ENCODE peak calls at places on chromosomes 7 and 10, in six cellular contexts. U is activated naive CD4-positive, alpha-beta T cell; I is NCI-H526 treated with DMSO at 0.1 percent for 48 hours; O is iris pigment epithelial cell; R is A172; M is ureter. D is an unnamed sample.

GRCh38 chr7:92837214-92837749 is 909 bp upstream of the CDK6 start:
- DNase-seq in U (no peak), I (no peak), O (no peak), R (no peak), M (no peak), D (no peak)

GRCh38 chr7:53947670-53948226 is 594.4 kb upstream of the VSTM2A start:
- DNase-seq in U (no peak), I (no peak), O (no peak), R (no peak), M (no peak), D (no peak)

GRCh38 chr10:96357038-96357620 is 1.7 kb downstream of the OPALIN start:
- DNase-seq in U (no peak), I (no peak), O (no peak), R (no peak), M (no peak), D (no peak)

GRCh38 chr7:120550494-120551048 is 277.6 kb downstream of the KCND2 start:
- DNase-seq in U (no peak), I (peak), O (peak), R (no peak), M (no peak), D (no peak)

GRCh38 chr7:98354511-98355249 is 46.2 kb downstream of the BAIAP2L1 start:
- DNase-seq in U (no peak), I (no peak), O (peak), R (peak), M (peak), D (no peak)

GRCh38 chr10:51521605-51522004 is 177.8 kb downstream of the CSTF2T start:
- DNase-seq in U (no peak), I (no peak), O (no peak), R (no peak), M (no peak), D (no peak)

GRCh38 chr10:73891585-73891984 is 17.2 kb upstream of the CAMK2G start:
- DNase-seq in U (no peak), I (no peak), O (no peak), R (no peak), M (no peak), D (no peak)

GRCh38 chr10:122878799-122879338 is 512 bp downstream of the FAM24B start:
- DNase-seq in U (no peak), I (no peak), O (peak), R (no peak), M (no peak), D (no peak)

GRCh38 chr10:62614389-62615157 is 189.9 kb upstream of the ADO start:
- DNase-seq in U (no peak), I (no peak), O (peak), R (peak), M (no peak), D (no peak)

GRCh38 chr10:43123361-43124093 is 14.7 kb upstream of the CSGALNACT2 start:
- DNase-seq in U (no peak), I (no peak), O (no peak), R (no peak), M (peak), D (no peak)

GRCh38 chr10:22997102-22997501 is 69.2 kb downstream of the ARMC3 start:
- DNase-seq in U (no peak), I (no peak), O (peak), R (peak), M (no peak), D (no peak)

GRCh38 chr7:100191775-100192174 is 14.1 kb downstream of the STAG3 start:
- DNase-seq in U (no peak), I (no peak), O (peak), R (no peak), M (no peak), D (no peak)

GRCh38 chr7:43905954-43906326 is 456 bp downstream of the URGCP start:
- DNase-seq in U (no peak), I (peak), O (peak), R (peak), M (peak), D (no peak)

GRCh38 chr10:30629653-30630052 is at the start of gene LYZL2:
- DNase-seq in U (no peak), I (no peak), O (no peak), R (no peak), M (no peak), D (no peak)

GRCh38 chr7:151745090-151745638 is 131.8 kb downstream of the PRKAG2 start:
- DNase-seq in U (no peak), I (no peak), O (peak), R (peak), M (no peak), D (no peak)

GRCh38 chr10:132225849-132226205 is 39.1 kb downstream of the DPYSL4 start:
- DNase-seq in U (no peak), I (no peak), O (no peak), R (no peak), M (no peak), D (no peak)

GRCh38 chr10:60654813-60655464 is 123.3 kb upstream of the CDK1 start:
- DNase-seq in U (no peak), I (no peak), O (peak), R (peak), M (no peak), D (no peak)

GRCh38 chr10:111560042-111560441 is 483.2 kb downstream of the ADRA2A start:
- DNase-seq in U (no peak), I (no peak), O (no peak), R (no peak), M (no peak), D (no peak)

GRCh38 chr7:151808296-151809155 is 68.4 kb downstream of the PRKAG2 start:
- DNase-seq in U (no peak), I (no peak), O (no peak), R (peak), M (no peak), D (no peak)

GRCh38 chr10:29163746-29164145 is 125.1 kb upstream of the LYZL1 start:
- DNase-seq in U (no peak), I (no peak), O (peak), R (peak), M (no peak), D (no peak)

GRCh38 chr10:125014086-125014830 is 72.3 kb downstream of the ZRANB1 start:
- DNase-seq in U (no peak), I (no peak), O (no peak), R (no peak), M (no peak), D (no peak)

GRCh38 chr10:492896-493295 is 196.6 kb downstream of the DIP2C start:
- DNase-seq in U (no peak), I (no peak), O (no peak), R (no peak), M (no peak), D (no peak)

GRCh38 chr10:133274751-133275682 is 1.7 kb downstream of the ADAM8 start:
- DNase-seq in U (peak), I (no peak), O (no peak), R (no peak), M (peak), D (peak)

GRCh38 chr10:78896169-78896931 is 172.4 kb upstream of the ZMIZ1 start:
- DNase-seq in U (no peak), I (peak), O (no peak), R (no peak), M (peak), D (no peak)

GRCh38 chr7:143331179-143331825 is 15.4 kb downstream of the CLCN1 start:
- DNase-seq in U (no peak), I (no peak), O (peak), R (peak), M (no peak), D (no peak)

GRCh38 chr10:132910901-132911711 is 31.3 kb downstream of the CFAP46 start:
- DNase-seq in U (no peak), I (no peak), O (no peak), R (no peak), M (no peak), D (no peak)

GRCh38 chr10:1050145-1050544 is 1.2 kb upstream of the IDI1 start:
- DNase-seq in U (no peak), I (no peak), O (peak), R (no peak), M (no peak), D (no peak)

GRCh38 chr7:97871659-97872024 is 566 bp downstream of the ASNS start:
- DNase-seq in U (no peak), I (peak), O (no peak), R (no peak), M (no peak), D (no peak)

D was measured in stimulated activated CD8-positive, alpha-beta memory T cell treated with anti-CD3 and anti-CD28 coated beads, Interleukin-15, amount 100 ng/mL, for 4 hours.